ENCODE peak calls at places on chromosomes 12 and 14, in eight cellular contexts. N, V, W, C, R, P, D and T are unnamed samples.

GRCh38 chr14:71362282-71362681 is 455.0 kb downstream of the PCNX1 start:
- DNase-seq in N (no peak), V (no peak), W (no peak), C (no peak), R (no peak), P (no peak), D (no peak), T (no peak)

GRCh38 chr14:102777711-102778615 is 714 bp downstream of the TRAF3 start:
- DNase-seq in N (peak), V (peak), W (no peak), C (no peak), R (peak), P (peak), D (no peak), T (no peak)

GRCh38 chr14:104805941-104806624 is 5.2 kb downstream of the ZBTB42 start:
- DNase-seq in N (no peak), V (no peak), W (no peak), C (no peak), R (no peak), P (no peak), D (no peak), T (no peak)

GRCh38 chr12:128783129-128783574 is 40.6 kb downstream of the SLC15A4 start:
- DNase-seq in N (peak), V (no peak), W (no peak), C (peak), R (peak), P (no peak), D (no peak), T (no peak)

GRCh38 chr12:102959391-102959790 is 1.9 kb downstream of the ASCL1 start:
- DNase-seq in N (no peak), V (no peak), W (no peak), C (no peak), R (no peak), P (no peak), D (no peak), T (no peak)

GRCh38 chr12:120813588-120814153 is 88.0 kb downstream of the ACADS start:
- DNase-seq in N (no peak), V (no peak), W (no peak), C (no peak), R (no peak), P (no peak), D (no peak), T (no peak)

GRCh38 chr12:6345319-6346071 is 3.6 kb upstream of the TNFRSF1A start:
- DNase-seq in N (peak), V (peak), W (no peak), C (no peak), R (peak), P (no peak), D (no peak), T (no peak)

GRCh38 chr14:74468513-74468912 is 24.6 kb downstream of the NPC2 start:
- DNase-seq in N (no peak), V (no peak), W (no peak), C (no peak), R (no peak), P (no peak), D (no peak), T (no peak)

GRCh38 chr14:58535084-58535483 is 102.7 kb upstream of the DACT1 start:
- DNase-seq in N (no peak), V (no peak), W (no peak), C (no peak), R (no peak), P (peak), D (no peak), T (peak)

GRCh38 chr14:35285168-35285990 is 6.8 kb upstream of the PSMA6 start:
- DNase-seq in N (no peak), V (no peak), W (no peak), C (no peak), R (no peak), P (no peak), D (no peak), T (no peak)

GRCh38 chr14:93655078-93655750 is 133.1 kb downstream of the PRIMA1 start:
- DNase-seq in N (peak), V (no peak), W (peak), C (no peak), R (peak), P (peak), D (peak), T (no peak)

GRCh38 chr14:90275820-90276219 is 19.5 kb downstream of the PSMC1 start:
- DNase-seq in N (peak), V (no peak), W (no peak), C (no peak), R (no peak), P (no peak), D (no peak), T (no peak)

GRCh38 chr12:42361909-42362706 is 36.1 kb downstream of the PPHLN1 start:
- DNase-seq in N (no peak), V (no peak), W (no peak), C (no peak), R (no peak), P (no peak), D (no peak), T (no peak)

GRCh38 chr14:52267501-52268190 is at the start of gene PTGDR:
- DNase-seq in N (peak), V (no peak), W (no peak), C (peak), R (no peak), P (peak), D (no peak), T (no peak)

GRCh38 chr14:63388766-63389431 is 70.2 kb upstream of the GPHB5 start:
- DNase-seq in N (peak), V (peak), W (peak), C (peak), R (peak), P (peak), D (peak), T (no peak)

GRCh38 chr14:35576260-35576659 is 42.3 kb downstream of the INSM2 start:
- DNase-seq in N (no peak), V (no peak), W (no peak), C (no peak), R (no peak), P (peak), D (no peak), T (no peak)

GRCh38 chr12:86801439-86801838 is 545.2 kb upstream of the MGAT4C start:
- DNase-seq in N (no peak), V (no peak), W (no peak), C (no peak), R (no peak), P (no peak), D (no peak), T (no peak)

GRCh38 chr14:36660736-36661505 is 739 bp upstream of the PAX9 start:
- DNase-seq in N (no peak), V (no peak), W (no peak), C (no peak), R (peak), P (no peak), D (no peak), T (no peak)

GRCh38 chr12:122842505-122843405 is 7.5 kb downstream of the HIP1R start:
- DNase-seq in N (no peak), V (no peak), W (no peak), C (no peak), R (no peak), P (no peak), D (no peak), T (no peak)

GRCh38 chr14:94969766-94970165 is 187.6 kb downstream of the DICER1 start:
- DNase-seq in N (no peak), V (no peak), W (no peak), C (no peak), R (no peak), P (no peak), D (no peak), T (no peak)

GRCh38 chr12:107322063-107322462 is 228.7 kb upstream of the CRY1 start:
- DNase-seq in N (peak), V (no peak), W (no peak), C (peak), R (no peak), P (no peak), D (no peak), T (no peak)

GRCh38 chr12:6899837-6900519 is 4.6 kb upstream of the LRRC23 start:
- DNase-seq in N (no peak), V (peak), W (no peak), C (no peak), R (peak), P (no peak), D (no peak), T (no peak)

GRCh38 chr14:29724991-29725390 is 202.7 kb downstream of the PRKD1 start:
- DNase-seq in N (no peak), V (no peak), W (no peak), C (no peak), R (no peak), P (peak), D (no peak), T (no peak)

GRCh38 chr14:94536836-94537235 is 24.4 kb upstream of the SERPINA4 start:
- DNase-seq in N (no peak), V (no peak), W (peak), C (no peak), R (peak), P (no peak), D (no peak), T (no peak)

GRCh38 chr12:88562846-88563582 is 17.3 kb downstream of the KITLG start:
- DNase-seq in N (no peak), V (no peak), W (no peak), C (no peak), R (no peak), P (no peak), D (no peak), T (no peak)

GRCh38 chr12:119180380-119181040 is 1.8 kb downstream of the HSPB8 start:
- DNase-seq in N (no peak), V (no peak), W (no peak), C (no peak), R (no peak), P (peak), D (peak), T (no peak)

GRCh38 chr14:89495718-89496117 is 78.7 kb upstream of the FOXN3 start:
- DNase-seq in N (no peak), V (no peak), W (no peak), C (no peak), R (no peak), P (no peak), D (no peak), T (no peak)

GRCh38 chr14:66850258-66850897 is 338.9 kb upstream of the GARIN2 start:
- DNase-seq in N (no peak), V (no peak), W (no peak), C (no peak), R (no peak), P (no peak), D (no peak), T (no peak)

GRCh38 chr14:31700282-31701074 is 139.3 kb downstream of the NUBPL start:
- DNase-seq in N (no peak), V (no peak), W (no peak), C (no peak), R (no peak), P (no peak), D (no peak), T (no peak)

GRCh38 chr12:1915082-1915968 is 3.1 kb downstream of the CACNA2D4 start:
- DNase-seq in N (peak), V (no peak), W (no peak), C (peak), R (peak), P (no peak), D (no peak), T (no peak)

GRCh38 chr14:69259176-69259530 is 805 bp upstream of the GALNT16 start:
- DNase-seq in N (no peak), V (no peak), W (no peak), C (no peak), R (no peak), P (no peak), D (no peak), T (no peak)

GRCh38 chr14:65096323-65097089 is 5.8 kb downstream of the MAX start:
- DNase-seq in N (no peak), V (no peak), W (no peak), C (no peak), R (no peak), P (no peak), D (no peak), T (no peak)

GRCh38 chr12:45907955-45908354 is 82.4 kb downstream of the SCAF11 start:
- DNase-seq in N (no peak), V (no peak), W (no peak), C (no peak), R (no peak), P (no peak), D (no peak), T (no peak)